ENCODE peak calls at places on chromosomes 13 and 19, in nine cellular contexts. D is foreskin keratinocyte, T is fibroblast of pulmonary artery, R is neural crest cell, E is heart left ventricle, K is astrocyte, W is astrocyte of the spinal cord, F is DND-41, Q is left ventricle myocardium inferior. O is an unnamed sample.

GRCh38 chr13:41268764-41269163 is 5.4 kb upstream of the MTRF1 start:
- DNase-seq in D (peak; percentile 23), T (peak; percentile 33), R (peak; percentile 8), E (no peak), K (peak; percentile 22), W (peak; percentile 63), F (no peak), Q (no peak), O (no peak)

GRCh38 chr13:70585109-70585508 is 476.9 kb upstream of the KLHL1 start:
- DNase-seq in D (no peak), T (no peak), R (no peak), E (no peak), K (no peak), W (no peak), F (no peak), Q (no peak), O (no peak)

GRCh38 chr13:20721454-20722357 is 18.2 kb downstream of the IL17D start:
- DNase-seq in D (peak; percentile 43), T (peak; percentile 60), R (no peak), E (peak; percentile 49), K (peak; percentile 49), W (peak; percentile 58), F (no peak), Q (peak; percentile 55), O (no peak)

GRCh38 chr13:33931397-33931987 is 113.5 kb downstream of the RFC3 start:
- DNase-seq in D (peak; percentile 51), T (peak; percentile 77), R (peak; percentile 13), E (peak; percentile 20), K (peak; percentile 34), W (peak; percentile 57), F (peak; percentile 13), Q (no peak), O (no peak)

GRCh38 chr19:30649934-30650614 is 277.9 kb downstream of the ZNF536 start:
- DNase-seq in D (peak; percentile 19), T (peak; percentile 61), R (peak; percentile 55), E (no peak), K (peak; percentile 18), W (peak; percentile 51), F (peak; percentile 42), Q (no peak), O (no peak)

GRCh38 chr19:36060430-36060829 is 5.7 kb downstream of the WDR62 start:
- DNase-seq in D (peak; percentile 33), T (peak; percentile 79), R (peak; percentile 9), E (peak; percentile 24), K (peak; percentile 28), W (peak; percentile 64), F (peak; percentile 24), Q (peak; percentile 46), O (no peak)

GRCh38 chr13:33612641-33613638 is 205.0 kb upstream of the RFC3 start:
- DNase-seq in D (no peak), T (no peak), R (no peak), E (no peak), K (no peak), W (no peak), F (no peak), Q (no peak), O (no peak)

GRCh38 chr13:113921763-113922162 is 52.1 kb downstream of the C13orf46 start:
- DNase-seq in D (no peak), T (no peak), R (no peak), E (no peak), K (no peak), W (no peak), F (no peak), Q (no peak), O (no peak)

GRCh38 chr13:27956576-27957300 is 12.4 kb downstream of the CDX2 start:
- DNase-seq in D (no peak), T (no peak), R (no peak), E (no peak), K (no peak), W (no peak), F (no peak), Q (no peak), O (no peak)

GRCh38 chr13:48405865-48406264 is 7.0 kb downstream of the LPAR6 start:
- DNase-seq in D (peak; percentile 47), T (peak; percentile 55), R (no peak), E (no peak), K (no peak), W (no peak), F (no peak), Q (no peak), O (no peak)

GRCh38 chr13:40251343-40252032 is 415.0 kb downstream of the FOXO1 start:
- DNase-seq in D (peak; percentile 61), T (peak; percentile 73), R (no peak), E (no peak), K (no peak), W (no peak), F (no peak), Q (no peak), O (no peak)

GRCh38 chr19:48301886-48302599 is 23.3 kb upstream of the EMP3 start:
- DNase-seq in D (no peak), T (no peak), R (no peak), E (no peak), K (no peak), W (no peak), F (no peak), Q (no peak), O (no peak)

GRCh38 chr13:110681868-110682550 is 23.9 kb downstream of the CARS2 start:
- DNase-seq in D (no peak), T (no peak), R (no peak), E (no peak), K (no peak), W (no peak), F (no peak), Q (no peak), O (no peak)

GRCh38 chr13:110682746-110683145 is 23.2 kb downstream of the CARS2 start:
- DNase-seq in D (no peak), T (no peak), R (no peak), E (no peak), K (no peak), W (no peak), F (no peak), Q (no peak), O (no peak)

GRCh38 chr13:110684388-110685056 is 21.4 kb downstream of the CARS2 start:
- DNase-seq in D (no peak), T (no peak), R (no peak), E (no peak), K (no peak), W (no peak), F (no peak), Q (no peak), O (no peak)

GRCh38 chr13:110683921-110684320 is 22.0 kb downstream of the CARS2 start:
- DNase-seq in D (no peak), T (no peak), R (no peak), E (no peak), K (no peak), W (no peak), F (no peak), Q (no peak), O (no peak)

DNA sequence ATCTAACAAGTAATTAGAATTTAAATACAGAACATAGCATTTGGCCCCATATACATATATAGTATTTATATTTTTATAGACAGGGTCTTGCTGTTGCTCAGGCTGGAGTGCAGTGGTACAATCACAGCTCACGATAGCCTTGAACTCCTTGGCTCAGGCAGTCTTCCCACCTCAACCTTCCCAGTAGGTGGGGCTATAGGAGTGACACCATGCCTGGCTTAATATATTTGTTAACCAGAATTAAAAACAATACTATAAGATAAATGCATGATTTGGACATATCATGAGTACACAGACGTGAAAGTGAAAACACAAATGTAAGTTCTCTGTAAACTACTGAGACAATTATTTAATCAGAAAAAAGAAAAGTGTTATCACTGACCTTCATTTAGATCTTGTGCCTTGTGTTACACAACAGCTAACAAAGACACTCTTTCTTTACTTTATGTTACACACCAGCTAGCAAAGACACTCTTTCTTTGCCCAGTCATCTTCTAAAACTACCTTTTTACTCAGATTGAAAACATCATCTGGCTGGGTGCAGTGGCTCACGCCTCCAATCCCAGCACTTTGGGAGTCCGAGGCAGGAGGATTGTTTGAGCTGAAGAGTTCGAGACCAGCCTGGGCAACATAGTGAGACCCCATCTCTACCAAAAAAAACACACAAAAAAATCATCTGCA is 22.6 kb downstream of the CARS2 start:
- DNase-seq in D (peak; percentile 20), T (peak; percentile 36), R (no peak), E (no peak), K (no peak), W (peak; percentile 28), F (no peak), Q (no peak), O (no peak)
- TF ChIP-seq CTCF in D (peak; percentile 58), T (peak; percentile 40), R (peak; percentile 40), E (no peak), K (peak; percentile 67), W (peak; percentile 69), F (peak; percentile 38), Q (peak; percentile 37), O (no peak)

DNA sequence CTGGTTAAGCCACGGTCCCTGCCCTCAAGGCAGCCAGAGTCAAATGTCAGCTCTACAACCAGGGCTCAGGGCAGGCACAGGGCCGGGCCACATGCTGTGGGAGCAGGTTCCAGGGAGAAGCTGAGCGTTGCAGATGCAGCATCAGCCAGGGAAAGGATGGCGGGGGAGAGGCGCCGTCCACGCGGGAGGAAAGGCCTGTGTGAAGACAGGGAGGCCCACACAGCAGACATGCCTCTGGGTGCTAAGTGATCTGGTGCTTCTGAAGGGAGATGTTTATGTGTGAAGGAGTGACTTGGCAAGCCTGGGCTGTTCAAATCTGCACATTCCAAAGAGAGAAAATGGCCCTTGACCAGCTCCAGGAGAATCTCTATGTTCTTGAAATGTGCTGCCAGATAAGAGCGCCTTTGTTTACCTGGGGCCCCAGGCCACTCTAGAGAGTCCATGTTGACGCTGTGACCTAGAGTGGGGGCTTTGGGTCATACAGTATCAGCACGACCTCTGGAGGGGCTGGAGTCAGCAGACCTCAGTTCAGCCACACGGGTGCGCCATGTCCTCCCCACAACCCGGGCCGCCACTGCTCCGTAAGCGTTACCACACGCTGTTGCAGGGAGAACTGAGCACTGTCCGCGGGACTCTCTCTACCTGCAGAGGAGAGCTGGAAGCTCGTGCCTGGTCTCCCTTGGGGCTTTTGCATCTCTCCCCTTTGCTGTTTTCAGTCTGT is 15.9 kb upstream of the ATF5 start:
- DNase-seq in D (no peak), T (no peak), R (no peak), E (no peak), K (no peak), W (no peak), F (no peak), Q (no peak), O (no peak)
- TF ChIP-seq CTCF in D (no peak), T (no peak), R (peak; percentile 27), E (no peak), K (no peak), W (no peak), F (peak; percentile 13), Q (no peak), O (no peak)

DNA sequence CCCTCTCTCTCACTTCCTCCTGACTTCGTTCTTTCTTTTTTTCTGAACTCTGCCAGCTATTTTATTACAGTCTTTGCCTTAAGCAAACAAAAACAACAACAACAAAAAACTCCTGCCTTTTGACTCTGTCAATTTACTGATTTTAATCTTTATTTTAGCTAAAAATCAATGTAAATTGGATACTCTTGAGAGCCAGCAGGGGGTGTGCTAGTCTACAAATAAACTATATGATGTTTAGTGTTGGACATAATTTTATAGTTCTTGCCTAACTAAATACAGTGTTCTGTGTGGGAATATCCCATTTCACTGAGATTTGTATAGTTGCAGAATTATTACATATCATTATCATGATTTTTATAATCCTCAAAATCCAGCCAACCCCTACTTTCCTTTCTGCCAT is 1199.9 kb upstream of the SPRY2 start:
- DNase-seq in D (no peak), T (no peak), R (no peak), E (no peak), K (no peak), W (peak; percentile 18), F (no peak), Q (no peak), O (no peak)
- TF ChIP-seq CTCF in D (peak; percentile 48), T (no peak), R (peak; percentile 64), E (no peak), K (peak; percentile 36), W (peak; percentile 32), F (peak; percentile 31), Q (no peak), O (no peak)

GRCh38 chr19:23070353-23070781 is 46.5 kb upstream of the ZNF730 start:
- DNase-seq in D (peak; percentile 9), T (peak; percentile 49), R (no peak), E (peak; percentile 15), K (no peak), W (peak; percentile 38), F (no peak), Q (peak; percentile 46), O (peak; percentile 81)
- TF ChIP-seq CTCF in D (peak; percentile 45), T (peak; percentile 44), R (peak; percentile 17), E (peak; percentile 38), K (peak; percentile 24), W (peak; percentile 57), F (peak; percentile 34), Q (peak; percentile 65), O (peak; percentile 38)